ENCODE peak calls at places on chromosome 11, in nine cellular contexts. W, A, V, K, Q, D, H, X and J are unnamed samples.

GRCh38 chr11:32015435-32015834 is 75.4 kb upstream of the RCN1 start:
- DNase-seq in D (no peak), X (no peak), K (no peak), A (no peak), Q (no peak), W (peak), V (peak), H (no peak), J (no peak)

GRCh38 chr11:55707029-55707428 is 45.0 kb downstream of the OR4C6 start:
- DNase-seq in H (peak), X (peak), V (no peak), D (no peak), W (peak), Q (peak), A (no peak), K (no peak), J (peak)

GRCh38 chr11:103202048-103202651 is 92.9 kb downstream of the DYNC2H1 start:
- DNase-seq in A (no peak), H (peak), V (peak), W (peak), Q (peak), D (peak), X (peak), K (no peak), J (peak)

GRCh38 chr11:22800482-22800881 is 29.1 kb downstream of the SVIP start:
- DNase-seq in V (no peak), W (no peak), D (no peak), K (no peak), A (no peak), H (no peak), Q (no peak), X (no peak), J (no peak)

GRCh38 chr11:57288771-57289579 is 35.8 kb downstream of the TNKS1BP1 start:
- DNase-seq in Q (no peak), H (peak), X (peak), K (no peak), V (peak), A (no peak), D (no peak), W (peak), J (peak)

GRCh38 chr11:119206512-119207299 is 567 bp downstream of the CBL start:
- DNase-seq in X (no peak), K (peak), Q (peak), H (peak), V (no peak), W (peak), A (peak), D (peak), J (peak)

GRCh38 chr11:19025799-19026406 is 34.6 kb downstream of the MRGPRX2 start:
- DNase-seq in W (peak), A (no peak), X (peak), Q (no peak), V (no peak), H (peak), D (peak), K (no peak), J (peak)

GRCh38 chr11:12842933-12843636 is 166.0 kb upstream of the RASSF10 start:
- DNase-seq in H (no peak), V (peak), X (peak), A (no peak), W (peak), Q (no peak), D (peak), K (no peak), J (peak)

GRCh38 chr11:28464252-28464867 is 356.2 kb downstream of the METTL15 start:
- DNase-seq in V (no peak), W (peak), K (no peak), D (no peak), Q (no peak), H (no peak), X (no peak), A (no peak), J (peak)

GRCh38 chr11:124311677-124312076 is 2.1 kb downstream of the OR8D1 start:
- DNase-seq in D (no peak), K (no peak), X (no peak), H (no peak), Q (no peak), A (no peak), W (no peak), V (no peak), J (no peak)

GRCh38 chr11:108536783-108537182 is 38.6 kb upstream of the POGLUT3 start:
- DNase-seq in K (no peak), H (no peak), W (no peak), Q (no peak), D (no peak), X (no peak), A (no peak), V (no peak), J (no peak)

GRCh38 chr11:2301631-2302272 is at the start of the genes C11orf21 and TSPAN32:
- DNase-seq in H (peak), A (peak), Q (peak), X (peak), K (peak), V (no peak), W (peak), D (peak), J (peak)

GRCh38 chr11:92880391-92880790 is 89.1 kb upstream of the MTNR1B start:
- DNase-seq in A (no peak), V (no peak), D (no peak), H (no peak), W (peak), K (no peak), X (peak), Q (no peak), J (no peak)

GRCh38 chr11:73784080-73784634 is 3.5 kb upstream of the MRPL48 start:
- DNase-seq in X (no peak), H (no peak), V (no peak), Q (no peak), A (peak), K (no peak), W (no peak), D (no peak), J (peak)

GRCh38 chr11:78935408-78936101 is 360.9 kb upstream of the NARS2 start:
- DNase-seq in A (no peak), W (no peak), H (no peak), X (no peak), D (no peak), V (no peak), Q (peak), K (no peak), J (no peak)

GRCh38 chr11:113979427-113979826 is 4.5 kb downstream of the HTR3A start:
- DNase-seq in K (no peak), V (no peak), H (no peak), Q (no peak), X (no peak), A (no peak), D (no peak), W (no peak), J (no peak)